ENCODE peak calls at places on chromosome 5, in nine cellular contexts. N is tibial artery; A is GM23248; R is aorta; Z is effector memory CD4-positive, alpha-beta T cell; P is SJSA1; U is dorsolateral prefrontal cortex; Y is caudate nucleus; M is GM23338. D is an unnamed sample.

GRCh38 chr5:168434746-168435321 is 51.4 kb upstream of the RARS1 start:
- DNase-seq in Y (no peak), A (peak; percentile 73), M (no peak), R (no peak), U (no peak), Z (no peak), P (no peak), N (no peak), D (no peak)

GRCh38 chr5:163496286-163496685 is 9.1 kb upstream of the MAT2B start:
- DNase-seq in N (no peak), Y (no peak), Z (no peak), P (peak; percentile 66), M (no peak), A (peak; percentile 76), U (no peak), R (no peak), D (no peak)

GRCh38 chr5:67095346-67095871 is 101.2 kb downstream of the CD180 start:
- DNase-seq in A (peak; percentile 69), M (peak; percentile 18), Y (no peak), N (peak; percentile 92), R (peak; percentile 79), P (no peak), U (no peak), Z (no peak), D (no peak)

GRCh38 chr5:111385970-111386831 is 126.1 kb downstream of the STARD4 start:
- DNase-seq in N (no peak), A (peak; percentile 19), Y (no peak), P (no peak), Z (no peak), M (no peak), R (no peak), U (no peak), D (no peak)

GRCh38 chr5:56419667-56420066 is 186.5 kb upstream of the ANKRD55 start:
- DNase-seq in A (no peak), U (no peak), N (no peak), Y (no peak), R (no peak), P (no peak), M (no peak), Z (no peak), D (no peak)

GRCh38 chr5:150112211-150113046 is 26.1 kb upstream of the CSF1R start:
- DNase-seq in N (peak; percentile 84), Z (no peak), U (no peak), P (peak; percentile 95), A (peak; percentile 97), Y (no peak), R (peak; percentile 92), M (no peak), D (no peak)

GRCh38 chr5:168023190-168023589 is 268.3 kb upstream of the WWC1 start:
- DNase-seq in M (no peak), P (no peak), Z (no peak), U (peak; percentile 55), Y (peak; percentile 51), N (no peak), A (peak; percentile 67), R (no peak), D (no peak)

GRCh38 chr5:173840111-173840983 is 47.8 kb upstream of the CPEB4 start:
- DNase-seq in M (no peak), Y (no peak), A (no peak), N (no peak), P (no peak), U (no peak), R (no peak), Z (no peak), D (no peak)

GRCh38 chr5:122473138-122473843 is 161.3 kb downstream of the SNCAIP start:
- DNase-seq in N (no peak), Y (no peak), P (no peak), A (no peak), U (no peak), Z (no peak), M (no peak), R (no peak), D (no peak)

GRCh38 chr5:25006734-25007133 is 362.0 kb upstream of the CDH10 start:
- DNase-seq in Y (no peak), N (no peak), M (peak; percentile 76), U (no peak), R (no peak), A (peak; percentile 82), P (no peak), Z (no peak), D (no peak)

DNA sequence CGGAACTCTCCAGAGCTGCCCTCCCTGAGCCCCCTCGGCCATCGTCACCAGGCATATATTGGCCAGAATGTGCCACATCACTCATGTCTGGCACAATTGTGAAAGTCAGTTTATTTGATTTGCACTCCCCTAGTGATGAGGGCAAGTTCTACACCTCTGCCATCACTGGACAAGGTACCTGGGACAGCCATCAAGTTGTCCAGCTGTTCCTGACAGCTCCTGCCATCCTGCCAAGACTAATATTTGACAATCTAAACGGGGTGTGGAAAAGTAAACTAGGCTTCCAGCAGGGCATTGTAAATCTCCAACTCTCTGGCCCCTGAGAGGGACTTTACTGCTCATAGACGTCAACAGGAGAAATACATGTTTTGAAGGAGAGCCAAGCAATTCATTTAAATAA is 334.6 kb downstream of the TENT4A start:
- DNase-seq in Z (no peak), M (no peak), Y (no peak), R (no peak), P (no peak), U (no peak), A (no peak), N (no peak), D (no peak)
- H3K27ac ChIP-seq in Z (no peak overlapping the region), M (no peak overlapping the region), Y (no peak overlapping the region), R (no peak overlapping the region), P (no peak overlapping the region), U (no peak overlapping the region), A (no peak overlapping the region), N (no peak overlapping the region), D (no peak overlapping the region)

GRCh38 chr5:109034276-109034675 is 286.6 kb downstream of the FER start:
- DNase-seq in R (no peak), U (no peak), P (no peak), A (no peak), Z (no peak), N (no peak), M (no peak), Y (no peak), D (no peak)
- H3K27ac ChIP-seq in R (no peak overlapping the region), U (no peak overlapping the region), P (no peak overlapping the region), A (no peak overlapping the region), Z (no peak overlapping the region), N (no peak overlapping the region), M (no peak overlapping the region), Y (no peak overlapping the region), D (no peak overlapping the region)

DNA sequence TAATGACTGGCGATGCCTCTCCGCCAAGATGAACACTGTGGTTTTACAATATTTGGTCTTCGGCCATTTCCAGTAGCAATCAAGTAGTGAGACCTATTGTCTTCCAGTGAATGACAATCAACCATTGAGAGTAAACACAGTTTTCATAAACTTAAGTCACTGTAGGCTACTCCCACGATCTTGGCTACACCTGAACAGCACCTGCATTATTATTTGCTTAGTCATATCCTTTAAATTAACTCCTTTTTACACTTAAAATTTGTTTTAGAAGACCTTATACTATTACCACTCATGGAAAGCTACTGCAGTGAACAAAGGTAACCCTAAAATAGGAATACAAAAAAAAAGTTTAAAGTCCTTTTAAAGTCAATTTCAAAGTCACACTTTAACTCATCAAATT is 58.2 kb downstream of the ZNF354C start:
- DNase-seq in U (no peak), A (no peak), M (no peak), R (no peak), N (no peak), Z (no peak), Y (no peak), P (no peak), D (no peak)
- H3K27ac ChIP-seq in U (no peak overlapping the region), A (no peak overlapping the region), M (no peak overlapping the region), R (no peak overlapping the region), N (no peak overlapping the region), Z (no peak overlapping the region), Y (no peak overlapping the region), P (no peak overlapping the region), D (no peak overlapping the region)

GRCh38 chr5:143432658-143433239 is 29.3 kb upstream of the NR3C1 start:
- DNase-seq in A (no peak), Z (no peak), P (no peak), R (no peak), U (no peak), M (no peak), N (no peak), Y (no peak), D (no peak)
- H3K27ac ChIP-seq in A (no peak overlapping the region), Z (no peak overlapping the region), P (no peak overlapping the region), R (no peak overlapping the region), U (no peak overlapping the region), M (no peak overlapping the region), N (no peak overlapping the region), Y (no peak overlapping the region), D (no peak overlapping the region)

GRCh38 chr5:153546566-153546965 is 56.1 kb downstream of the GRIA1 start:
- DNase-seq in A (peak; percentile 55), M (no peak), Y (no peak), P (no peak), N (no peak), U (no peak), Z (no peak), R (no peak), D (no peak)

GRCh38 chr5:153552886-153553285 is 62.4 kb downstream of the GRIA1 start:
- DNase-seq in N (no peak), M (no peak), P (peak; percentile 54), R (no peak), Y (no peak), Z (no peak), A (no peak), U (no peak), D (no peak)

GRCh38 chr5:153555420-153556114 is 65.1 kb downstream of the GRIA1 start:
- DNase-seq in R (no peak), U (no peak), M (no peak), N (no peak), Z (no peak), A (no peak), Y (no peak), P (no peak), D (no peak)

DNA sequence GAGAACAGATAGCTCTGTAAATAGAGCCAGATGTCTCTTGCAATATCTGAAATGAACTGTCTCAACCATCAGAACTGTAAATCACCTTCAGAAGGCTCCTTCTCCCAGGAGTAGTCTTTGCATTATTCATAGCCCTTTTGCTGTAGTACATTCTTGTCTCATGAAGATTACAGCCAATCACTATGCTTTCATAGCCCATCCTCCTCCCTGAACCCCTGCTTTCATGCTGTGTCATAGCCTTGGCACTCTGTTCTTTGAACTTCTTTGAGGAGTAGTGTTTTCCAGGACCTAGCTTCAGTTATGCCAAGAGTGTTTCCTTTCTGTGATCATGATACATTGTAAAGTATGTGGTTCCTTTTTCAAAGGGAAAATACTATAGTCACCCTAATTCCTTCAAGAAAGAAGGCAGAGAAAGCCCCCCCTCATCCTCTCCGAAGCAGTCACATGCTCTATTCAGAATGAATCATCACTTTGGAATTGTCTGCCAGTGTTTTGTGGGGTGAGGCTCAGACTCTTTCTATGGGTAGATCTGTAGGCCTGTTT is 61.1 kb downstream of the GRIA1 start:
- DNase-seq in N (no peak), Y (no peak), Z (no peak), A (peak; percentile 95), R (no peak), M (peak; percentile 65), P (peak; percentile 90), U (no peak), D (no peak)
- H3K27ac ChIP-seq in N (peak overlapping the region; percentile 69), Y (peak overlapping the region; percentile 36), Z (no peak overlapping the region), A (peak overlapping the region; percentile 73), R (peak overlapping the region; percentile 64), M (no peak overlapping the region), P (peak overlapping the region; percentile 91), U (no peak overlapping the region), D (no peak overlapping the region)

GRCh38 chr5:179274321-179275315 is 70.6 kb downstream of the ADAMTS2 start:
- DNase-seq in U (no peak), N (no peak), M (no peak), Z (no peak), R (peak; percentile 69), P (no peak), Y (no peak), A (no peak), D (no peak)
- H3K27ac ChIP-seq in U (no peak overlapping the region), N (peak overlapping the region; percentile 88), M (no peak overlapping the region), Z (no peak overlapping the region), R (no peak overlapping the region), P (no peak overlapping the region), Y (no peak overlapping the region), A (peak overlapping the region; percentile 99), D (no peak overlapping the region)